ENCODE peak calls at places on chromosomes 4 and X, in nine cellular contexts. T is upper lobe of right lung, U is tibial nerve, A is BJ, F is breast epithelium, M is A549, W is body of pancreas, Q is right lobe of liver, S is brain microvascular endothelial cell. B is an unnamed sample.

GRCh38 chr4:57068237-57068981 is 41.8 kb downstream of the IGFBP7 start:
- DNase-seq in T (no peak), Q (no peak), A (no peak), M (no peak), S (no peak), F (no peak), U (no peak), W (no peak), B (no peak)

GRCh38 chr4:122309988-122310626 is 68.7 kb upstream of the ADAD1 start:
- DNase-seq in U (no peak), Q (no peak), W (no peak), M (peak), A (no peak), S (no peak), F (no peak), T (no peak), B (no peak)

GRCh38 chr4:48801739-48802138 is 21.7 kb upstream of the FRYL start:
- DNase-seq in U (no peak), A (no peak), S (no peak), F (no peak), M (no peak), Q (no peak), W (no peak), T (no peak), B (no peak)

GRCh38 chr4:139556071-139556734 is at the start of gene SETD7:
- DNase-seq in U (peak), M (peak), A (no peak), T (peak), S (peak), Q (peak), W (peak), F (peak), B (peak)

GRCh38 chrX:140943513-140943912 is 58.9 kb upstream of the SPANXB1 start:
- DNase-seq in W (no peak), A (no peak), S (no peak), U (no peak), M (no peak), F (no peak), Q (no peak), T (no peak), B (no peak)

GRCh38 chr4:143186202-143186601 is 1.5 kb downstream of the USP38 start:
- DNase-seq in Q (no peak), M (no peak), T (no peak), U (no peak), W (no peak), S (no peak), F (no peak), A (no peak), B (no peak)

GRCh38 chrX:153821066-153821465 is 9.3 kb downstream of the PDZD4 start:
- DNase-seq in U (no peak), W (no peak), M (no peak), Q (no peak), A (no peak), T (no peak), S (no peak), F (no peak), B (no peak)

GRCh38 chr4:71460368-71460767 is 121.5 kb downstream of the SLC4A4 start:
- DNase-seq in M (no peak), F (no peak), U (no peak), Q (no peak), S (no peak), A (no peak), T (no peak), W (no peak), B (no peak)

GRCh38 chr4:70632028-70632427 is 3.5 kb downstream of the ENAM start:
- DNase-seq in A (no peak), M (no peak), Q (no peak), T (no peak), U (no peak), W (no peak), S (no peak), F (no peak), B (peak)

GRCh38 chrX:133923548-133923947 is 61.8 kb downstream of the GPC3 start:
- DNase-seq in U (no peak), Q (no peak), S (no peak), M (no peak), A (no peak), F (no peak), W (no peak), T (no peak), B (no peak)

GRCh38 chr4:40245794-40246546 is 49.1 kb downstream of the RHOH start:
- DNase-seq in Q (no peak), F (no peak), S (no peak), U (no peak), A (no peak), T (no peak), M (no peak), W (peak), B (no peak)

GRCh38 chr4:145623831-145624230 is 4.6 kb downstream of the MMAA start:
- DNase-seq in M (no peak), Q (no peak), U (no peak), F (no peak), S (peak), A (no peak), W (no peak), T (no peak), B (no peak)

GRCh38 chr4:108519208-108519833 is 101.1 kb upstream of the RPL34 start:
- DNase-seq in T (no peak), Q (no peak), W (no peak), A (no peak), M (no peak), U (no peak), S (no peak), F (no peak), B (no peak)

GRCh38 chr4:123419885-123420743 is 23.5 kb downstream of the SPRY1 start:
- DNase-seq in F (no peak), M (no peak), U (no peak), Q (no peak), S (no peak), A (no peak), T (no peak), W (no peak), B (no peak)

GRCh38 chrX:131783555-131784338 is 239.4 kb upstream of the STK26 start:
- DNase-seq in M (no peak), S (peak), T (no peak), A (no peak), F (peak), Q (peak), W (peak), U (no peak), B (peak)

GRCh38 chr4:15162465-15163283 is 160.4 kb downstream of the CPEB2 start:
- DNase-seq in T (no peak), S (no peak), A (no peak), M (no peak), U (no peak), F (no peak), Q (no peak), W (no peak), B (peak)

GRCh38 chr4:158824425-158825274 is 55.8 kb downstream of the FNIP2 start:
- DNase-seq in S (peak), M (no peak), A (peak), F (no peak), T (no peak), W (no peak), U (no peak), Q (no peak), B (no peak)

GRCh38 chrX:13220916-13221315 is 98.9 kb downstream of the ATXN3L start:
- DNase-seq in U (no peak), S (peak), F (no peak), Q (no peak), M (no peak), T (no peak), A (no peak), W (no peak), B (peak)

GRCh38 chr4:44150091-44150576 is 298.5 kb downstream of the KCTD8 start:
- DNase-seq in M (no peak), F (no peak), T (no peak), W (no peak), U (no peak), Q (no peak), A (no peak), S (peak), B (peak)
- H3K4me3 ChIP-seq in M (no peak), F (no peak), T (no peak), W (no peak), U (no peak), Q (no peak), A (no peak), S (no peak), B (no peak)

GRCh38 chrX:101429934-101430333 is 21.9 kb downstream of the HNRNPH2 start:
- DNase-seq in A (no peak), W (no peak), T (no peak), F (no peak), S (no peak), Q (no peak), U (no peak), M (no peak), B (no peak)

GRCh38 chrX:101430457-101431078 is 22.5 kb downstream of the HNRNPH2 start:
- DNase-seq in F (no peak), W (no peak), A (no peak), U (no peak), Q (no peak), T (no peak), S (peak), M (no peak), B (no peak)

GRCh38 chrX:101427954-101428353 is 19.9 kb downstream of the HNRNPH2 start:
- DNase-seq in A (no peak), Q (no peak), W (no peak), F (no peak), M (no peak), T (no peak), S (no peak), U (no peak), B (no peak)
- TF ChIP-seq CTCF in A (no peak), Q (no peak), W (no peak), F (no peak), M (no peak), T (no peak), S (no peak), U (no peak), B (no peak)

GRCh38 chrX:44342866-44343265 is 606 bp downstream of the EFHC2 start:
- DNase-seq in Q (no peak), S (no peak), A (no peak), T (no peak), W (no peak), U (no peak), F (no peak), M (no peak), B (no peak)
- H3K4me3 ChIP-seq in Q (no peak), S (peak), A (no peak), T (no peak), W (no peak), U (peak), F (peak), M (peak), B (peak)

DNA sequence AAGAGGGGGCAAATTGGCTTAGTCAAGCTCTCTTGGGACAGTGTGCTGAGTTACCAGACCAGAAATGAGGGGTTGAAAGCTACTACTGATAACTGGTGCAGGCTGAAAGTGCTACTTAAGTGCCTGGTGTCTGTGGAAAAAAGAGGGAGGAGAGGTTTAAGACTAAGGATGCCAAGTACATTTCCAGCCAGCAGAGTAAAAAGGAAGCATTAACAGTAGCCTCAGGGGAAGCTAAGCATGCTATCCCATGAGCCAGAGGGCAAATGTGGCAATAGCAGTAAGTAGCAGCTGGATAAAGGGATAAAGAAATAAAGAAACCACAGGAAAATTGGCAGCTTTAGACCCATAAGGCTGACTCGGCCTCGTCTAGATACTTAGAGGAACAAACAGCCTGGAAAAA is 196.3 kb upstream of the MAB21L2 start:
- DNase-seq in S (peak), T (no peak), Q (no peak), F (no peak), A (peak), M (no peak), U (peak), W (no peak), B (peak)
- TF ChIP-seq CTCF in S (no peak), T (no peak), Q (no peak), F (no peak), A (no peak), M (no peak), U (no peak), W (no peak), B (no peak)

DNA sequence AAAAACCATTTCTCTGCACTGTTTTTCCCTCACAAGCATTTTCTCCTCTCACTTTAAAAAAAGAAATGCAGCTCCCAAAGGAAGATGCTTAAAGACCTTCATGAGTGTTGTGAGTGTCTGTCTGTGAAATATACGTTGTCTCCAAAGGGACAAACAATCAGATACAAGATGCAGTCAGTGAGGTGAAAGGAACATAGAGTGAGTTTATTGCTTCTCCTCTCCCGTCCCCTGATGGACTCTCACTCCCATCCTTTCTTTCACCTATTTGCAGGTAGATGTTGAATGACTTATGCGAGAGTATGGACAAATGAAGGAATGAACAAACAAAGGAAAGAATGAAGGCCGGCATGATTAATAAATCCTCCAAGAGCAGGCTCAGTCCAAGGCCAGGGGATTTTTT is 561.2 kb upstream of the DIPK2B start:
- DNase-seq in A (no peak), T (no peak), U (no peak), F (no peak), Q (no peak), W (no peak), S (no peak), M (no peak), B (no peak)
- H3K4me3 ChIP-seq in A (no peak), T (no peak), U (no peak), F (no peak), Q (no peak), W (no peak), S (no peak), M (no peak), B (no peak)

GRCh38 chrX:33339219-33339618 is 127.9 kb upstream of the DMD start:
- DNase-seq in W (no peak), U (no peak), T (no peak), A (no peak), M (no peak), Q (no peak), S (peak), F (no peak), B (no peak)
- TF ChIP-seq CTCF in W (no peak), U (no peak), T (no peak), A (no peak), M (no peak), Q (no peak), S (no peak), F (no peak), B (no peak)

GRCh38 chr4:153539058-153539826 is 73.1 kb downstream of the TMEM131L start:
- DNase-seq in F (no peak), S (no peak), U (no peak), W (peak), M (no peak), Q (no peak), A (no peak), T (no peak), B (no peak)
- H3K4me3 ChIP-seq in F (peak), S (peak), U (peak), W (peak), M (no peak), Q (no peak), A (no peak), T (peak), B (peak)

GRCh38 chrX:26442340-26442739 is 226.4 kb downstream of the MAGEB5 start:
- DNase-seq in W (peak), Q (no peak), F (no peak), T (no peak), S (peak), U (peak), A (no peak), M (no peak), B (no peak)
- TF ChIP-seq CTCF in W (peak), Q (no peak), F (no peak), T (no peak), S (peak), U (no peak), A (peak), M (no peak), B (peak)